ENCODE peak calls at places on chromosomes 4 and X, in six cellular contexts. One of them, this sample, is unnamed.

GRCh38 chr4:110597582-110597981 is 25.3 kb downstream of the PITX2 start:
- DNase-seq in SK-N-SH: no peak
- DNase-seq in A549: no peak
- DNase-seq in DND-41: no peak
- DNase-seq in mammary epithelial cell: no peak
- DNase-seq in keratinocyte: no peak
- DNase-seq in this sample: no peak

GRCh38 chr4:98314791-98315565 is 53.8 kb downstream of the RAP1GDS1 start:
- DNase-seq in SK-N-SH: no peak
- DNase-seq in A549: no peak
- DNase-seq in DND-41: no peak
- DNase-seq in mammary epithelial cell: no peak
- DNase-seq in keratinocyte: no peak
- DNase-seq in this sample: no peak

GRCh38 chrX:123873956-123874355 is 14.1 kb downstream of the XIAP start:
- DNase-seq in SK-N-SH: no peak
- DNase-seq in A549: no peak
- DNase-seq in DND-41: no peak
- DNase-seq in mammary epithelial cell: no peak
- DNase-seq in keratinocyte: no peak
- DNase-seq in this sample: no peak

GRCh38 chrX:51893931-51894696 is 691 bp downstream of the MAGED1 start:
- DNase-seq in SK-N-SH: peak
- DNase-seq in A549: no peak
- DNase-seq in DND-41: peak
- DNase-seq in mammary epithelial cell: peak
- DNase-seq in keratinocyte: no peak
- DNase-seq in this sample: peak

GRCh38 chrX:153598541-153599191 is at the start of gene CCNQ:
- DNase-seq in SK-N-SH: peak
- DNase-seq in A549: no peak
- DNase-seq in DND-41: peak
- DNase-seq in mammary epithelial cell: peak
- DNase-seq in keratinocyte: no peak
- DNase-seq in this sample: peak

GRCh38 chr4:5186584-5187170 is 135.4 kb downstream of the STK32B start:
- DNase-seq in SK-N-SH: no peak
- DNase-seq in A549: no peak
- DNase-seq in DND-41: no peak
- DNase-seq in mammary epithelial cell: no peak
- DNase-seq in keratinocyte: no peak
- DNase-seq in this sample: peak

GRCh38 chr4:120517966-120518365 is 404.6 kb downstream of the PRDM5 start:
- DNase-seq in SK-N-SH: peak
- DNase-seq in A549: peak
- DNase-seq in DND-41: no peak
- DNase-seq in mammary epithelial cell: peak
- DNase-seq in keratinocyte: no peak
- DNase-seq in this sample: no peak

GRCh38 chrX:108735680-108736508 is 469 bp downstream of the IRS4 start:
- DNase-seq in SK-N-SH: peak
- DNase-seq in A549: no peak
- DNase-seq in DND-41: no peak
- DNase-seq in mammary epithelial cell: peak
- DNase-seq in keratinocyte: no peak
- DNase-seq in this sample: no peak

GRCh38 chrX:140040397-140040796 is 75.1 kb upstream of the CXorf66 start:
- DNase-seq in SK-N-SH: no peak
- DNase-seq in A549: no peak
- DNase-seq in DND-41: no peak
- DNase-seq in mammary epithelial cell: peak
- DNase-seq in keratinocyte: no peak
- DNase-seq in this sample: no peak

GRCh38 chr4:148954011-148954749 is 512.0 kb upstream of the NR3C2 start:
- DNase-seq in SK-N-SH: no peak
- DNase-seq in A549: no peak
- DNase-seq in DND-41: no peak
- DNase-seq in mammary epithelial cell: no peak
- DNase-seq in keratinocyte: no peak
- DNase-seq in this sample: no peak

GRCh38 chrX:154818916-154819770 is 13.9 kb upstream of the MPP1 start:
- DNase-seq in SK-N-SH: no peak
- DNase-seq in A549: no peak
- DNase-seq in DND-41: no peak
- DNase-seq in mammary epithelial cell: no peak
- DNase-seq in keratinocyte: no peak
- DNase-seq in this sample: no peak

GRCh38 chr4:140116442-140117104 is 37.4 kb downstream of the MAML3 start:
- DNase-seq in SK-N-SH: peak
- DNase-seq in A549: no peak
- DNase-seq in DND-41: peak
- DNase-seq in mammary epithelial cell: peak
- DNase-seq in keratinocyte: no peak
- DNase-seq in this sample: no peak

GRCh38 chrX:19272452-19272851 is 71.3 kb upstream of the PDHA1 start:
- DNase-seq in SK-N-SH: no peak
- DNase-seq in A549: no peak
- DNase-seq in DND-41: no peak
- DNase-seq in mammary epithelial cell: peak
- DNase-seq in keratinocyte: no peak
- DNase-seq in this sample: no peak

GRCh38 chrX:129654652-129655546 is at the start of gene APLN:
- DNase-seq in SK-N-SH: peak
- DNase-seq in A549: no peak
- DNase-seq in DND-41: peak
- DNase-seq in mammary epithelial cell: peak
- DNase-seq in keratinocyte: no peak
- DNase-seq in this sample: no peak

GRCh38 chr4:108787106-108787505 is 24.3 kb upstream of the ETNPPL start:
- DNase-seq in SK-N-SH: no peak
- DNase-seq in A549: no peak
- DNase-seq in DND-41: no peak
- DNase-seq in mammary epithelial cell: no peak
- DNase-seq in keratinocyte: no peak
- DNase-seq in this sample: no peak

GRCh38 chr4:74733760-74734159 is 60.6 kb downstream of the BTC start:
- DNase-seq in SK-N-SH: no peak
- DNase-seq in A549: no peak
- DNase-seq in DND-41: no peak
- DNase-seq in mammary epithelial cell: no peak
- DNase-seq in keratinocyte: no peak
- DNase-seq in this sample: no peak

GRCh38 chr4:152102184-152103000 is 341.6 kb upstream of the GATB start:
- DNase-seq in SK-N-SH: no peak
- DNase-seq in A549: no peak
- DNase-seq in DND-41: no peak
- DNase-seq in mammary epithelial cell: peak
- DNase-seq in keratinocyte: no peak
- DNase-seq in this sample: no peak

GRCh38 chr4:185165605-185166063 is 22.6 kb downstream of the SLC25A4 start:
- DNase-seq in SK-N-SH: no peak
- DNase-seq in A549: no peak
- DNase-seq in DND-41: peak
- DNase-seq in mammary epithelial cell: peak
- DNase-seq in keratinocyte: no peak
- DNase-seq in this sample: no peak

GRCh38 chrX:79161655-79162054 is 17.2 kb downstream of the GPR174 start:
- DNase-seq in SK-N-SH: no peak
- DNase-seq in A549: no peak
- DNase-seq in DND-41: peak
- DNase-seq in mammary epithelial cell: no peak
- DNase-seq in keratinocyte: no peak
- DNase-seq in this sample: peak

GRCh38 chr4:141645611-141646340 is 9.4 kb downstream of the IL15 start:
- DNase-seq in SK-N-SH: no peak
- DNase-seq in A549: no peak
- DNase-seq in DND-41: no peak
- DNase-seq in mammary epithelial cell: peak
- DNase-seq in keratinocyte: no peak
- DNase-seq in this sample: no peak

GRCh38 chr4:8729408-8730149 is 137.0 kb downstream of the CPZ start:
- DNase-seq in SK-N-SH: peak
- DNase-seq in A549: no peak
- DNase-seq in DND-41: peak
- DNase-seq in mammary epithelial cell: no peak
- DNase-seq in keratinocyte: no peak
- DNase-seq in this sample: no peak

GRCh38 chr4:7224001-7224400 is 31.7 kb downstream of the SORCS2 start:
- DNase-seq in SK-N-SH: no peak
- DNase-seq in A549: no peak
- DNase-seq in DND-41: no peak
- DNase-seq in mammary epithelial cell: no peak
- DNase-seq in keratinocyte: no peak
- DNase-seq in this sample: no peak

GRCh38 chr4:82839624-82840023 is 41.0 kb upstream of the SCD5 start:
- DNase-seq in SK-N-SH: no peak
- DNase-seq in A549: no peak
- DNase-seq in DND-41: no peak
- DNase-seq in mammary epithelial cell: no peak
- DNase-seq in keratinocyte: no peak
- DNase-seq in this sample: no peak

GRCh38 chr4:152843476-152844107 is 63.8 kb downstream of the ARFIP1 start:
- DNase-seq in SK-N-SH: no peak
- DNase-seq in A549: no peak
- DNase-seq in DND-41: no peak
- DNase-seq in mammary epithelial cell: no peak
- DNase-seq in keratinocyte: no peak
- DNase-seq in this sample: no peak

DNA sequence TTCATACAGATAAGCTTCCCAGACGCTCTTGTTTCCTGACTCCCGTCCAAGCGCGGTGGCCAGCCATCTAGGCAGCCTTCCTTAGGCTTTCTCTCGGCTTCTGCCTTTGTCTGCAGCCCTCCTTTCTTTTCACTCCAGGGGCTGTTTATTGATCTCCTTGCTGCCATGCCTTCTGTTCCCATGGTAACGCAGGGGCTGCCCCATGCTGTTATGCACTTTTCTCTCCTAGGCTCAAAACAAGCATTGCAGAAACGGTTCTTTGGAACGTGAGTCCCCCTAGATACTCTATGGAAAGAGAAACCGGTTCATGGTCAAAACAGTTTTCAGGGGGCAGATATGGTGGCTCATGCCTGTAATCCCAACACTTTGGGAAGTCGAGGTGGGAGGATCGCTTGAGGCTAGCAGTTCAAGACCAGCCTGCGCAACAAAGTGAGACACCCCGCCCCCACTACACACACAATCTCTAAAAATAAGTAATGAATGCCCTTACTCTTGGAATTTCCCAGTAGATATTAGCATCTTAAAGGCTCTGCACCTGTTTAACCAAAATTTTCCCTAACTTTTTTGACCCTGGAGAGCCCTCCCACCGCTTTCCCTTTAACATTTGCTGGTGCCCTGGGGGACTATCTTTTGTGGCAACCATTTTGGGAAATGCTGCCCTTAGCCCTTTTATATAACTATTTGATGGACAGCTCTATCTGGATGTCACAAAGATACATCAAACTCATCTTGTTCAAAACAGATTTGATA is 53.9 kb upstream of the ZNF157 start:
- DNase-seq in SK-N-SH: peak
- DNase-seq in A549: no peak
- DNase-seq in DND-41: no peak
- DNase-seq in mammary epithelial cell: no peak
- DNase-seq in keratinocyte: no peak
- DNase-seq in this sample: no peak
- H3K4me2 ChIP-seq in SK-N-SH: no peak
- H3K4me2 ChIP-seq in A549: no peak
- H3K4me2 ChIP-seq in DND-41: no peak
- H3K4me2 ChIP-seq in mammary epithelial cell: no peak
- H3K4me2 ChIP-seq in keratinocyte: no peak
- H3K4me2 ChIP-seq in this sample: no peak

GRCh38 chr4:158622251-158622650 is 49.4 kb downstream of the C4orf46 start:
- DNase-seq in SK-N-SH: no peak
- DNase-seq in A549: no peak
- DNase-seq in DND-41: no peak
- DNase-seq in mammary epithelial cell: peak
- DNase-seq in keratinocyte: no peak
- DNase-seq in this sample: no peak

GRCh38 chr4:158621729-158622128 is 50.0 kb downstream of the C4orf46 start:
- DNase-seq in SK-N-SH: no peak
- DNase-seq in A549: no peak
- DNase-seq in DND-41: no peak
- DNase-seq in mammary epithelial cell: peak
- DNase-seq in keratinocyte: peak
- DNase-seq in this sample: no peak

GRCh38 chr4:158630893-158631292 is 40.8 kb downstream of the C4orf46 start:
- DNase-seq in SK-N-SH: no peak
- DNase-seq in A549: no peak
- DNase-seq in DND-41: no peak
- DNase-seq in mammary epithelial cell: peak
- DNase-seq in keratinocyte: no peak
- DNase-seq in this sample: no peak

GRCh38 chr4:158625544-158625943 is 46.1 kb downstream of the C4orf46 start:
- DNase-seq in SK-N-SH: no peak
- DNase-seq in A549: no peak
- DNase-seq in DND-41: no peak
- DNase-seq in mammary epithelial cell: no peak
- DNase-seq in keratinocyte: no peak
- DNase-seq in this sample: no peak

DNA sequence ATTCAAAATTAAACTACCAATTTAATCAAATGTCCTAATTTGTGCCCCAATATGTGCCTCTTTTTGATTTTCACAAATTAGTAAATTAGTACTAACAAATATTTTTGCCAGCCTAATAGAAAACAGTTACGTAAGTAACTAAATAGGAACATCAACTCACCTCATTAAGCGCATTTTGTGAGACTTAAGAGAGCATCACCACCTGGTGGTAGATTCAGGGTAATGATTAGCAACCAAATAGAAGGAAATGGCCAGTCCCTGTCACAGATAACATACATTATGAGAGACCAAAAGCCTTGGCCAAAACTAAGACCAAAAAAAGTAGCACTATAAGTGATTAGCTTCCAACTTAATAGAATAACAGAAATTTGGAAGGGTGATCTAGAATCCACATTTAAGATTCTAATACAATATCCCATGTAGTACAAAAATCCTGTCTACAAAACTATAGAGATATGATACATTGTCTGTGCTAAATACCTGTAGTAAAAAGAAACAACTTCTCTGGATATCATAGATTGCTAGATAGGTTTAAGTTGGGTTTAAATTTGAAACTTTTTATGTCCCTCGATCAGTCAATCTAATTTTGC is 46.7 kb downstream of the C4orf46 start:
- DNase-seq in SK-N-SH: peak
- DNase-seq in A549: peak
- DNase-seq in DND-41: no peak
- DNase-seq in mammary epithelial cell: peak
- DNase-seq in keratinocyte: peak
- DNase-seq in this sample: peak
- TF ChIP-seq CTCF in SK-N-SH: peak
- TF ChIP-seq CTCF in A549: peak
- TF ChIP-seq CTCF in DND-41: peak
- TF ChIP-seq CTCF in mammary epithelial cell: peak
- TF ChIP-seq CTCF in keratinocyte: peak
- TF ChIP-seq CTCF in this sample: peak

GRCh38 chr4:147334478-147334877 is 146.4 kb upstream of the EDNRA start:
- DNase-seq in SK-N-SH: no peak
- DNase-seq in A549: no peak
- DNase-seq in DND-41: no peak
- DNase-seq in mammary epithelial cell: no peak
- DNase-seq in keratinocyte: no peak
- DNase-seq in this sample: no peak
- H3K4me2 ChIP-seq in SK-N-SH: peak
- H3K4me2 ChIP-seq in A549: no peak
- H3K4me2 ChIP-seq in DND-41: no peak
- H3K4me2 ChIP-seq in mammary epithelial cell: peak
- H3K4me2 ChIP-seq in keratinocyte: no peak
- H3K4me2 ChIP-seq in this sample: no peak

GRCh38 chrX:77597090-77597489 is 149.9 kb downstream of the FGF16 start:
- DNase-seq in SK-N-SH: peak
- DNase-seq in A549: peak
- DNase-seq in DND-41: no peak
- DNase-seq in mammary epithelial cell: peak
- DNase-seq in keratinocyte: no peak
- DNase-seq in this sample: no peak
- TF ChIP-seq CTCF in SK-N-SH: peak
- TF ChIP-seq CTCF in A549: peak
- TF ChIP-seq CTCF in DND-41: peak
- TF ChIP-seq CTCF in mammary epithelial cell: peak
- TF ChIP-seq CTCF in keratinocyte: peak
- TF ChIP-seq CTCF in this sample: peak

This sample was measured in OCI-LY7.